ENCODE peak calls at places on chromosomes 13 and 19, in ten cellular contexts. One of them, this sample, is unnamed.

GRCh38 chr19:3163230-3163886 is 15.2 kb upstream of the S1PR4 start:
- DNase-seq in HCT116: no peak
- DNase-seq in body of pancreas: peak
- DNase-seq in Karpas-422: peak
- DNase-seq in DND-41: peak
- DNase-seq in caudate nucleus: no peak
- DNase-seq in CD4-positive, alpha-beta memory T cell: peak
- DNase-seq in uterus: peak
- DNase-seq in ovary: peak
- DNase-seq in upper lobe of right lung: peak
- DNase-seq in this sample: no peak

GRCh38 chr13:93614776-93615175 is 388.2 kb downstream of the GPC6 start:
- DNase-seq in HCT116: no peak
- DNase-seq in body of pancreas: no peak
- DNase-seq in Karpas-422: no peak
- DNase-seq in DND-41: no peak
- DNase-seq in caudate nucleus: no peak
- DNase-seq in CD4-positive, alpha-beta memory T cell: no peak
- DNase-seq in uterus: no peak
- DNase-seq in ovary: no peak
- DNase-seq in upper lobe of right lung: no peak
- DNase-seq in this sample: no peak

GRCh38 chr13:75079226-75079625 is 402.7 kb downstream of the TBC1D4 start:
- DNase-seq in HCT116: no peak
- DNase-seq in body of pancreas: no peak
- DNase-seq in Karpas-422: no peak
- DNase-seq in DND-41: no peak
- DNase-seq in caudate nucleus: no peak
- DNase-seq in CD4-positive, alpha-beta memory T cell: no peak
- DNase-seq in uterus: no peak
- DNase-seq in ovary: no peak
- DNase-seq in upper lobe of right lung: no peak
- DNase-seq in this sample: no peak

GRCh38 chr13:74136089-74136658 is 2.0 kb upstream of the KLF12 start:
- DNase-seq in HCT116: no peak
- DNase-seq in body of pancreas: peak
- DNase-seq in Karpas-422: peak
- DNase-seq in DND-41: peak
- DNase-seq in caudate nucleus: no peak
- DNase-seq in CD4-positive, alpha-beta memory T cell: peak
- DNase-seq in uterus: peak
- DNase-seq in ovary: peak
- DNase-seq in upper lobe of right lung: peak
- DNase-seq in this sample: no peak

GRCh38 chr19:43765109-43765876 is 10.5 kb upstream of the SMG9 start:
- DNase-seq in HCT116: peak
- DNase-seq in body of pancreas: peak
- DNase-seq in Karpas-422: no peak
- DNase-seq in DND-41: no peak
- DNase-seq in caudate nucleus: no peak
- DNase-seq in CD4-positive, alpha-beta memory T cell: peak
- DNase-seq in uterus: peak
- DNase-seq in ovary: peak
- DNase-seq in upper lobe of right lung: peak
- DNase-seq in this sample: peak

GRCh38 chr19:46830864-46831263 is 19.8 kb downstream of the AP2S1 start:
- DNase-seq in HCT116: no peak
- DNase-seq in body of pancreas: no peak
- DNase-seq in Karpas-422: no peak
- DNase-seq in DND-41: no peak
- DNase-seq in caudate nucleus: no peak
- DNase-seq in CD4-positive, alpha-beta memory T cell: no peak
- DNase-seq in uterus: no peak
- DNase-seq in ovary: no peak
- DNase-seq in upper lobe of right lung: no peak
- DNase-seq in this sample: no peak

GRCh38 chr13:23683084-23683483 is 112.9 kb downstream of the TNFRSF19 start:
- DNase-seq in HCT116: no peak
- DNase-seq in body of pancreas: no peak
- DNase-seq in Karpas-422: no peak
- DNase-seq in DND-41: no peak
- DNase-seq in caudate nucleus: no peak
- DNase-seq in CD4-positive, alpha-beta memory T cell: no peak
- DNase-seq in uterus: no peak
- DNase-seq in ovary: no peak
- DNase-seq in upper lobe of right lung: no peak
- DNase-seq in this sample: no peak

GRCh38 chr13:103788061-103788652 is 721.9 kb upstream of the SLC10A2 start:
- DNase-seq in HCT116: no peak
- DNase-seq in body of pancreas: no peak
- DNase-seq in Karpas-422: peak
- DNase-seq in DND-41: no peak
- DNase-seq in caudate nucleus: no peak
- DNase-seq in CD4-positive, alpha-beta memory T cell: no peak
- DNase-seq in uterus: no peak
- DNase-seq in ovary: no peak
- DNase-seq in upper lobe of right lung: no peak
- DNase-seq in this sample: no peak

GRCh38 chr13:41546372-41547252 is 89.3 kb downstream of the RGCC start:
- DNase-seq in HCT116: no peak
- DNase-seq in body of pancreas: no peak
- DNase-seq in Karpas-422: no peak
- DNase-seq in DND-41: no peak
- DNase-seq in caudate nucleus: no peak
- DNase-seq in CD4-positive, alpha-beta memory T cell: no peak
- DNase-seq in uterus: no peak
- DNase-seq in ovary: no peak
- DNase-seq in upper lobe of right lung: no peak
- DNase-seq in this sample: peak

GRCh38 chr13:41548870-41549269 is 91.5 kb downstream of the RGCC start:
- DNase-seq in HCT116: no peak
- DNase-seq in body of pancreas: no peak
- DNase-seq in Karpas-422: no peak
- DNase-seq in DND-41: no peak
- DNase-seq in caudate nucleus: no peak
- DNase-seq in CD4-positive, alpha-beta memory T cell: no peak
- DNase-seq in uterus: no peak
- DNase-seq in ovary: no peak
- DNase-seq in upper lobe of right lung: no peak
- DNase-seq in this sample: no peak

GRCh38 chr13:41548031-41548430 is 90.7 kb downstream of the RGCC start:
- DNase-seq in HCT116: no peak
- DNase-seq in body of pancreas: no peak
- DNase-seq in Karpas-422: no peak
- DNase-seq in DND-41: no peak
- DNase-seq in caudate nucleus: no peak
- DNase-seq in CD4-positive, alpha-beta memory T cell: no peak
- DNase-seq in uterus: no peak
- DNase-seq in ovary: no peak
- DNase-seq in upper lobe of right lung: no peak
- DNase-seq in this sample: no peak

GRCh38 chr13:41549491-41549890 is 92.1 kb downstream of the RGCC start:
- DNase-seq in HCT116: no peak
- DNase-seq in body of pancreas: no peak
- DNase-seq in Karpas-422: no peak
- DNase-seq in DND-41: no peak
- DNase-seq in caudate nucleus: no peak
- DNase-seq in CD4-positive, alpha-beta memory T cell: no peak
- DNase-seq in uterus: no peak
- DNase-seq in ovary: no peak
- DNase-seq in upper lobe of right lung: no peak
- DNase-seq in this sample: no peak

DNA sequence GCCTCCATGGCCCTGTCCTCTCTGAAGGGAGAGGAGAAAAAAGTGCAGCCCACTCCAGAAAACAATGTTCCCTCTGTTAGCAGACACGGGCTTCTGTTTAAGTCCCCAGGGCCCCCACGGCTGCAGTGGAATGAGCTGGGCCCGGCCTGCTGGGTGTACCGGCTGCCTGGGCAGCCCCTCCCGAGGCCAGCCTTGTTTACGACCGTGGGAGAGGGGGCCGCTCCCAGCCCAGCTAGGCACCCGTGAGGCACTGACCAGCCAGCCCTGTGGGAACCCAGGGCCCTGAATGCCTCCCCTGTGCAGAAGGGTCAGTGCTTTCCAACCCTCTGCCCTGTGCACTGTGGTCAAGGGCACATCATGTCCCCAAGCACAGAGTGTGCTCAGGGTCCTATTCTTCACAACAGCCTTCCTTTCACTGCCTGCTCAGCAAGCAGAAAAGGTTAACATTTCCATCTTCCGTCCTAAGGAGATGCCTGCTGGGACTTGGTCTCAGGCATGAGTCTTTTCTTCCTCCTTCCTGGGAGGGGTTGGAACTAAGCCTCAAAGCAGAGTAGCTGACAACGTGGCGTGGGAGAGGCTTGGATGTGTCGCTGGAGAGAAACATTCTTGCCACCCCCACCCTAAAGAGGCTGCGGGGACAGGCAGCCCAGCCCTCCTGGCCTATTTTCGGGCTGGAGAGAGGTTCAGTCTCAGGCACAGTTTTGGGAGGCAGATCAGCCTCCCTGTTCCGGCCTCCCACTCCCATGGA is 90.1 kb downstream of the RGCC start:
- DNase-seq in HCT116: no peak
- DNase-seq in body of pancreas: peak
- DNase-seq in Karpas-422: no peak
- DNase-seq in DND-41: no peak
- DNase-seq in caudate nucleus: peak
- DNase-seq in CD4-positive, alpha-beta memory T cell: no peak
- DNase-seq in uterus: peak
- DNase-seq in ovary: no peak
- DNase-seq in upper lobe of right lung: no peak
- DNase-seq in this sample: no peak
- H3K27ac ChIP-seq in HCT116: no peak
- H3K27ac ChIP-seq in body of pancreas: no peak
- H3K27ac ChIP-seq in Karpas-422: no peak
- H3K27ac ChIP-seq in DND-41: no peak
- H3K27ac ChIP-seq in caudate nucleus: peak
- H3K27ac ChIP-seq in CD4-positive, alpha-beta memory T cell: no peak
- H3K27ac ChIP-seq in uterus: peak
- H3K27ac ChIP-seq in ovary: no peak
- H3K27ac ChIP-seq in upper lobe of right lung: peak
- H3K27ac ChIP-seq in this sample: no peak

GRCh38 chr19:55160128-55160985 is 2.8 kb upstream of the TNNI3 start:
- DNase-seq in HCT116: peak
- DNase-seq in body of pancreas: peak
- DNase-seq in Karpas-422: peak
- DNase-seq in DND-41: peak
- DNase-seq in caudate nucleus: no peak
- DNase-seq in CD4-positive, alpha-beta memory T cell: peak
- DNase-seq in uterus: peak
- DNase-seq in ovary: peak
- DNase-seq in upper lobe of right lung: peak
- DNase-seq in this sample: no peak
- H3K27ac ChIP-seq in HCT116: peak
- H3K27ac ChIP-seq in body of pancreas: no peak
- H3K27ac ChIP-seq in Karpas-422: no peak
- H3K27ac ChIP-seq in DND-41: no peak
- H3K27ac ChIP-seq in caudate nucleus: no peak
- H3K27ac ChIP-seq in CD4-positive, alpha-beta memory T cell: no peak
- H3K27ac ChIP-seq in uterus: no peak
- H3K27ac ChIP-seq in ovary: no peak
- H3K27ac ChIP-seq in upper lobe of right lung: no peak
- H3K27ac ChIP-seq in this sample: no peak

GRCh38 chr19:18387395-18387794 is 1.4 kb downstream of the GDF15 start:
- DNase-seq in HCT116: no peak
- DNase-seq in body of pancreas: no peak
- DNase-seq in Karpas-422: no peak
- DNase-seq in DND-41: no peak
- DNase-seq in caudate nucleus: no peak
- DNase-seq in CD4-positive, alpha-beta memory T cell: no peak
- DNase-seq in uterus: no peak
- DNase-seq in ovary: no peak
- DNase-seq in upper lobe of right lung: no peak
- DNase-seq in this sample: no peak

GRCh38 chr19:18385359-18385674 is 641 bp upstream of the GDF15 start:
- DNase-seq in HCT116: no peak
- DNase-seq in body of pancreas: no peak
- DNase-seq in Karpas-422: no peak
- DNase-seq in DND-41: no peak
- DNase-seq in caudate nucleus: no peak
- DNase-seq in CD4-positive, alpha-beta memory T cell: no peak
- DNase-seq in uterus: no peak
- DNase-seq in ovary: no peak
- DNase-seq in upper lobe of right lung: no peak
- DNase-seq in this sample: no peak

GRCh38 chr19:18385675-18386542 is at the start of gene GDF15:
- DNase-seq in HCT116: peak
- DNase-seq in body of pancreas: peak
- DNase-seq in Karpas-422: peak
- DNase-seq in DND-41: no peak
- DNase-seq in caudate nucleus: no peak
- DNase-seq in CD4-positive, alpha-beta memory T cell: no peak
- DNase-seq in uterus: peak
- DNase-seq in ovary: peak
- DNase-seq in upper lobe of right lung: peak
- DNase-seq in this sample: no peak

GRCh38 chr19:18388328-18389094 is 2.6 kb downstream of the GDF15 start:
- DNase-seq in HCT116: no peak
- DNase-seq in body of pancreas: peak
- DNase-seq in Karpas-422: peak
- DNase-seq in DND-41: peak
- DNase-seq in caudate nucleus: no peak
- DNase-seq in CD4-positive, alpha-beta memory T cell: peak
- DNase-seq in uterus: peak
- DNase-seq in ovary: peak
- DNase-seq in upper lobe of right lung: peak
- DNase-seq in this sample: no peak

DNA sequence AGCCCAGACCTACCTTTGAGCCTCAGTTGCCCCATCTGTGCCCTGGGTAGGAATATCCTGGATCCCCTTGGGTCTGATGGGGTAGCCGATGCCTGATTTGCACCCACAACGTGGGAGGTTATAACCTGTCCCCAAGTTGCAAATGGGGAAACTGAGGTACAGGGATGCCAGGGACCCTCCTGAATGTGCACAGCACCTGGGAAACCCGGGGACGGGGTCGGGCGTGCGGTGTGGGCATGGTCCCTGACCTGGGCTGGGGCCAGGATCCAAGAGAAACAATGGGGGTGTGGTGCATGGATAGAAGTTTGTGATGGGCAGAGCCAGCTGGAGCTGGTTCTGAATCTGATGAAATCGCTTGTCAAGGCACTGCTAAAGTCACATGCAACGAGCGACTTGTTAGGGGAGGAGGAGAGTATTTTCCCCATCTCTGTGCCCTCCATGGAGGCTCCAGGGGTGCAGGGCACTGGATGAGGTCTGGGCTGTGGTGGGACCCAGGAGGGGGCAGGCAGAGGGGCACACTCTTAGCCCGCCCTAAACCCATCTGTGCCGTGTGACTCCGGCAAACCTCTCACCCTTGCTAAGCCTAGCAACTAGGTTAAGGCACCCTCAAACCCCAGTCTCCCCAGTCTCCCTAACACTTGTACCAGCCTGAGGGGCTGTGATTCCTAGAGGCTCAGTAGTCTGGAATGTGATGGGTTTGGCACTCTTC is 739 bp downstream of the GDF15 start:
- DNase-seq in HCT116: no peak
- DNase-seq in body of pancreas: no peak
- DNase-seq in Karpas-422: no peak
- DNase-seq in DND-41: no peak
- DNase-seq in caudate nucleus: no peak
- DNase-seq in CD4-positive, alpha-beta memory T cell: no peak
- DNase-seq in uterus: no peak
- DNase-seq in ovary: no peak
- DNase-seq in upper lobe of right lung: no peak
- DNase-seq in this sample: no peak
- H3K27ac ChIP-seq in HCT116: peak
- H3K27ac ChIP-seq in body of pancreas: peak
- H3K27ac ChIP-seq in Karpas-422: no peak
- H3K27ac ChIP-seq in DND-41: no peak
- H3K27ac ChIP-seq in caudate nucleus: no peak
- H3K27ac ChIP-seq in CD4-positive, alpha-beta memory T cell: no peak
- H3K27ac ChIP-seq in uterus: peak
- H3K27ac ChIP-seq in ovary: no peak
- H3K27ac ChIP-seq in upper lobe of right lung: peak
- H3K27ac ChIP-seq in this sample: peak

GRCh38 chr19:11247391-11247790 is 8.0 kb downstream of the ANGPTL8 start:
- DNase-seq in HCT116: no peak
- DNase-seq in body of pancreas: peak
- DNase-seq in Karpas-422: no peak
- DNase-seq in DND-41: no peak
- DNase-seq in caudate nucleus: no peak
- DNase-seq in CD4-positive, alpha-beta memory T cell: no peak
- DNase-seq in uterus: peak
- DNase-seq in ovary: peak
- DNase-seq in upper lobe of right lung: peak
- DNase-seq in this sample: no peak
- H3K27ac ChIP-seq in HCT116: no peak
- H3K27ac ChIP-seq in body of pancreas: no peak
- H3K27ac ChIP-seq in Karpas-422: no peak
- H3K27ac ChIP-seq in DND-41: no peak
- H3K27ac ChIP-seq in caudate nucleus: peak
- H3K27ac ChIP-seq in CD4-positive, alpha-beta memory T cell: no peak
- H3K27ac ChIP-seq in uterus: peak
- H3K27ac ChIP-seq in ovary: no peak
- H3K27ac ChIP-seq in upper lobe of right lung: peak
- H3K27ac ChIP-seq in this sample: no peak